ENCODE peak calls at places on chromosome X, in six cellular contexts. One of them, this sample, is unnamed.

GRCh38 chrX:94435799-94436198 is 761.8 kb downstream of the FAM133A start:
- DNase-seq in ELR: no peak
- DNase-seq in left colon: no peak
- DNase-seq in fibroblast of the conjunctiva: no peak
- DNase-seq in A549: no peak
- DNase-seq in H54: no peak
- DNase-seq in this sample: no peak

GRCh38 chrX:102063445-102064074 is 61.9 kb upstream of the TCEAL2 start:
- DNase-seq in H54: no peak
- DNase-seq in fibroblast of the conjunctiva: no peak
- DNase-seq in left colon: no peak
- DNase-seq in A549: no peak
- DNase-seq in ELR: peak
- DNase-seq in this sample: no peak

GRCh38 chrX:97629597-97629985 is 745.9 kb downstream of the RPA4 start:
- DNase-seq in ELR: no peak
- DNase-seq in A549: no peak
- DNase-seq in fibroblast of the conjunctiva: no peak
- DNase-seq in left colon: no peak
- DNase-seq in H54: no peak
- DNase-seq in this sample: no peak

GRCh38 chrX:42097491-42097890 is 174.1 kb upstream of the CASK start:
- DNase-seq in A549: no peak
- DNase-seq in left colon: no peak
- DNase-seq in fibroblast of the conjunctiva: no peak
- DNase-seq in ELR: no peak
- DNase-seq in H54: no peak
- DNase-seq in this sample: no peak

GRCh38 chrX:11739796-11740195 is 18.2 kb upstream of the MSL3 start:
- DNase-seq in left colon: no peak
- DNase-seq in ELR: no peak
- DNase-seq in fibroblast of the conjunctiva: no peak
- DNase-seq in H54: no peak
- DNase-seq in A549: no peak
- DNase-seq in this sample: no peak

GRCh38 chrX:13661735-13662536 is 9.0 kb downstream of the TCEANC start:
- DNase-seq in left colon: no peak
- DNase-seq in fibroblast of the conjunctiva: no peak
- DNase-seq in A549: no peak
- DNase-seq in H54: no peak
- DNase-seq in ELR: no peak
- DNase-seq in this sample: no peak

GRCh38 chrX:153968754-153969124 is 2.9 kb downstream of the HCFC1 start:
- DNase-seq in fibroblast of the conjunctiva: no peak
- DNase-seq in H54: no peak
- DNase-seq in left colon: no peak
- DNase-seq in A549: no peak
- DNase-seq in ELR: no peak
- DNase-seq in this sample: no peak

GRCh38 chrX:149527705-149528104 is 13.1 kb upstream of the EOLA1 start:
- DNase-seq in ELR: peak
- DNase-seq in A549: peak
- DNase-seq in fibroblast of the conjunctiva: no peak
- DNase-seq in left colon: no peak
- DNase-seq in H54: no peak
- DNase-seq in this sample: no peak

GRCh38 chrX:150291014-150291413 is 72.1 kb upstream of the MAMLD1 start:
- DNase-seq in left colon: no peak
- DNase-seq in A549: no peak
- DNase-seq in H54: no peak
- DNase-seq in ELR: no peak
- DNase-seq in fibroblast of the conjunctiva: no peak
- DNase-seq in this sample: no peak

GRCh38 chrX:39874202-39874816 is 223.4 kb downstream of the BCOR start:
- DNase-seq in A549: no peak
- DNase-seq in left colon: no peak
- DNase-seq in H54: no peak
- DNase-seq in ELR: peak
- DNase-seq in fibroblast of the conjunctiva: no peak
- DNase-seq in this sample: no peak

GRCh38 chrX:134364711-134365110 is 95.3 kb upstream of the HPRT1 start:
- DNase-seq in fibroblast of the conjunctiva: no peak
- DNase-seq in left colon: no peak
- DNase-seq in A549: no peak
- DNase-seq in H54: no peak
- DNase-seq in ELR: peak
- DNase-seq in this sample: no peak

GRCh38 chrX:9378980-9379696 is 85.7 kb upstream of the TBL1X start:
- DNase-seq in fibroblast of the conjunctiva: no peak
- DNase-seq in H54: no peak
- DNase-seq in ELR: peak
- DNase-seq in left colon: no peak
- DNase-seq in A549: peak
- DNase-seq in this sample: no peak

GRCh38 chrX:12929701-12930100 is 23.3 kb downstream of the TLR8 start:
- DNase-seq in ELR: peak
- DNase-seq in fibroblast of the conjunctiva: no peak
- DNase-seq in H54: no peak
- DNase-seq in A549: no peak
- DNase-seq in left colon: no peak
- DNase-seq in this sample: no peak

GRCh38 chrX:45322382-45322781 is 121.7 kb upstream of the DIPK2B start:
- DNase-seq in A549: peak
- DNase-seq in fibroblast of the conjunctiva: peak
- DNase-seq in left colon: peak
- DNase-seq in H54: no peak
- DNase-seq in ELR: peak
- DNase-seq in this sample: peak

GRCh38 chrX:123590842-123591491 is 141.9 kb downstream of the THOC2 start:
- DNase-seq in left colon: no peak
- DNase-seq in H54: no peak
- DNase-seq in ELR: peak
- DNase-seq in A549: peak
- DNase-seq in fibroblast of the conjunctiva: no peak
- DNase-seq in this sample: no peak

GRCh38 chrX:12360389-12360788 is 222.1 kb downstream of the FRMPD4 start:
- DNase-seq in fibroblast of the conjunctiva: peak
- DNase-seq in H54: no peak
- DNase-seq in left colon: no peak
- DNase-seq in ELR: peak
- DNase-seq in A549: peak
- DNase-seq in this sample: no peak

GRCh38 chrX:72394518-72395163 is 88.9 kb upstream of the CITED1 start:
- DNase-seq in left colon: no peak
- DNase-seq in ELR: peak
- DNase-seq in A549: no peak
- DNase-seq in fibroblast of the conjunctiva: peak
- DNase-seq in H54: no peak
- DNase-seq in this sample: no peak

GRCh38 chrX:1534321-1535168 is 2.4 kb downstream of the P2RY8 start:
- DNase-seq in fibroblast of the conjunctiva: no peak
- DNase-seq in A549: no peak
- DNase-seq in H54: no peak
- DNase-seq in ELR: no peak
- DNase-seq in left colon: no peak
- DNase-seq in this sample: no peak

GRCh38 chrX:129613596-129613995 is 41.2 kb downstream of the APLN start:
- DNase-seq in left colon: no peak
- DNase-seq in fibroblast of the conjunctiva: no peak
- DNase-seq in H54: no peak
- DNase-seq in ELR: peak
- DNase-seq in A549: no peak
- DNase-seq in this sample: no peak

GRCh38 chrX:149259241-149259640 is 245.9 kb downstream of the IDS start:
- DNase-seq in fibroblast of the conjunctiva: no peak
- DNase-seq in ELR: peak
- DNase-seq in A549: no peak
- DNase-seq in H54: no peak
- DNase-seq in left colon: no peak
- DNase-seq in this sample: no peak

GRCh38 chrX:8034058-8034457 is 106.8 kb upstream of the PNPLA4 start:
- DNase-seq in left colon: no peak
- DNase-seq in A549: no peak
- DNase-seq in fibroblast of the conjunctiva: no peak
- DNase-seq in H54: no peak
- DNase-seq in ELR: no peak
- DNase-seq in this sample: no peak

GRCh38 chrX:114584434-114584943 is 603 bp downstream of the HTR2C start:
- DNase-seq in H54: no peak
- DNase-seq in A549: no peak
- DNase-seq in fibroblast of the conjunctiva: no peak
- DNase-seq in left colon: no peak
- DNase-seq in ELR: no peak
- DNase-seq in this sample: no peak

GRCh38 chrX:40205471-40205870 is 107.7 kb upstream of the BCOR start:
- DNase-seq in H54: no peak
- DNase-seq in left colon: no peak
- DNase-seq in ELR: no peak
- DNase-seq in A549: no peak
- DNase-seq in fibroblast of the conjunctiva: no peak
- DNase-seq in this sample: no peak

GRCh38 chrX:68754406-68754805 is 74.4 kb upstream of the EFNB1 start:
- DNase-seq in H54: no peak
- DNase-seq in fibroblast of the conjunctiva: no peak
- DNase-seq in A549: no peak
- DNase-seq in left colon: no peak
- DNase-seq in ELR: no peak
- DNase-seq in this sample: no peak

GRCh38 chrX:73916931-73917657 is 354.1 kb downstream of the CHIC1 start:
- DNase-seq in H54: peak
- DNase-seq in ELR: peak
- DNase-seq in left colon: no peak
- DNase-seq in A549: peak
- DNase-seq in fibroblast of the conjunctiva: peak
- DNase-seq in this sample: no peak

GRCh38 chrX:115949900-115950822 is 220.4 kb upstream of the AGTR2 start:
- DNase-seq in left colon: no peak
- DNase-seq in A549: no peak
- DNase-seq in fibroblast of the conjunctiva: no peak
- DNase-seq in ELR: no peak
- DNase-seq in H54: no peak
- DNase-seq in this sample: peak

GRCh38 chrX:6095469-6095868 is 133.2 kb downstream of the NLGN4X start:
- DNase-seq in ELR: no peak
- DNase-seq in A549: peak
- DNase-seq in H54: no peak
- DNase-seq in fibroblast of the conjunctiva: no peak
- DNase-seq in left colon: no peak
- DNase-seq in this sample: no peak

GRCh38 chrX:63551856-63552255 is 200.7 kb upstream of the SPIN4 start:
- DNase-seq in ELR: no peak
- DNase-seq in A549: no peak
- DNase-seq in left colon: no peak
- DNase-seq in fibroblast of the conjunctiva: no peak
- DNase-seq in H54: no peak
- DNase-seq in this sample: no peak

GRCh38 chrX:120585702-120586101 is 18.2 kb upstream of the MCTS1 start:
- DNase-seq in fibroblast of the conjunctiva: no peak
- DNase-seq in A549: no peak
- DNase-seq in ELR: no peak
- DNase-seq in left colon: no peak
- DNase-seq in H54: no peak
- DNase-seq in this sample: no peak

GRCh38 chrX:153765138-153766079 is 1.4 kb downstream of the PLXNB3 start:
- DNase-seq in fibroblast of the conjunctiva: no peak
- DNase-seq in left colon: peak
- DNase-seq in ELR: peak
- DNase-seq in A549: no peak
- DNase-seq in H54: no peak
- DNase-seq in this sample: no peak

GRCh38 chrX:21990812-21991211 is 41.3 kb upstream of the PHEX start:
- DNase-seq in left colon: no peak
- DNase-seq in ELR: no peak
- DNase-seq in fibroblast of the conjunctiva: no peak
- DNase-seq in A549: no peak
- DNase-seq in H54: no peak
- DNase-seq in this sample: no peak